ENCODE peak calls at places on chromosomes 6 and 20, in four cellular contexts. T is activated CD4-positive, alpha-beta T cell treated with anti-CD3 and anti-CD28 coated beads, Interleukin-2, amount 50 U/mL, for 1 hour; G is AG09309; R is effector memory CD8-positive, alpha-beta T cell. N is an unnamed sample.

GRCh38 chr6:27630727-27631613 is 158.1 kb upstream of the ZNF184 start:
- DNase-seq in T (no peak), G (no peak), R (no peak), N (no peak)

GRCh38 chr6:55578537-55579363 is at the start of gene HMGCLL1:
- DNase-seq in T (no peak), G (no peak), R (no peak), N (no peak)

GRCh38 chr20:5864873-5865582 is 85.3 kb downstream of the TRMT6 start:
- DNase-seq in T (peak), G (peak), R (no peak), N (no peak)

GRCh38 chr6:1388927-1389790 is at the start of gene FOXF2:
- DNase-seq in T (no peak), G (no peak), R (no peak), N (no peak)

GRCh38 chr6:75205776-75206334 is at the start of gene COL12A1:
- DNase-seq in T (no peak), G (peak), R (no peak), N (peak)

GRCh38 chr6:6497976-6498375 is 90.5 kb upstream of the LY86 start:
- DNase-seq in T (no peak), G (no peak), R (no peak), N (no peak)

GRCh38 chr6:52376763-52377162 is 14.8 kb downstream of the PAQR8 start:
- DNase-seq in T (no peak), G (no peak), R (no peak), N (no peak)

GRCh38 chr6:7201732-7202541 is 94.2 kb downstream of the RREB1 start:
- DNase-seq in T (no peak), G (no peak), R (no peak), N (peak)

GRCh38 chr6:24125980-24126379 is at the start of gene NRSN1:
- DNase-seq in T (no peak), G (no peak), R (no peak), N (peak)

GRCh38 chr20:44038681-44039123 is 124.0 kb downstream of the TOX2 start:
- DNase-seq in T (no peak), G (no peak), R (no peak), N (no peak)

GRCh38 chr6:32832535-32832934 is 6.0 kb downstream of the TAP2 start:
- DNase-seq in T (no peak), G (no peak), R (no peak), N (no peak)

GRCh38 chr6:71410164-71410566 is 121.6 kb downstream of the OGFRL1 start:
- DNase-seq in T (no peak), G (no peak), R (no peak), N (no peak)

GRCh38 chr20:50099565-50099991 is 13.4 kb downstream of the UBE2V1 start:
- DNase-seq in T (no peak), G (no peak), R (no peak), N (no peak)

GRCh38 chr6:149354009-149354408 is 36.5 kb downstream of the TAB2 start:
- DNase-seq in T (no peak), G (no peak), R (no peak), N (no peak)

GRCh38 chr6:151291145-151292055 is 51.6 kb downstream of the AKAP12 start:
- DNase-seq in T (no peak), G (no peak), R (no peak), N (no peak)

GRCh38 chr6:157613011-157613522 is 210.0 kb upstream of the SNX9 start:
- DNase-seq in T (no peak), G (peak), R (no peak), N (no peak)

GRCh38 chr6:167163476-167164011 is 5.8 kb upstream of the GPR31 start:
- DNase-seq in T (no peak), G (no peak), R (no peak), N (no peak)

GRCh38 chr6:39357998-39358686 is 35.6 kb upstream of the KCNK16 start:
- DNase-seq in T (no peak), G (no peak), R (no peak), N (no peak)

GRCh38 chr20:63886921-63887320 is 8.0 kb upstream of the DNAJC5 start:
- DNase-seq in T (no peak), G (no peak), R (no peak), N (no peak)

GRCh38 chr6:27795697-27796494 is 116.3 kb downstream of the OR2B2 start:
- DNase-seq in T (peak), G (peak), R (peak), N (peak)

GRCh38 chr6:104365835-104366234 is 493.9 kb downstream of the HACE1 start:
- DNase-seq in T (no peak), G (no peak), R (no peak), N (no peak)

GRCh38 chr6:154511735-154512097 is 1.2 kb upstream of the CNKSR3 start:
- DNase-seq in T (no peak), G (no peak), R (no peak), N (no peak)

GRCh38 chr20:37505263-37506165 is 15.5 kb upstream of the NNAT start:
- DNase-seq in T (no peak), G (no peak), R (no peak), N (no peak)

GRCh38 chr6:170295519-170296422 is 4.9 kb upstream of the DLL1 start:
- DNase-seq in T (peak), G (no peak), R (no peak), N (peak)

GRCh38 chr20:19974621-19975435 is 42.3 kb upstream of the NAA20 start:
- DNase-seq in T (no peak), G (peak), R (no peak), N (no peak)

GRCh38 chr6:18491303-18492090 is 104.3 kb downstream of the RNF144B start:
- DNase-seq in T (no peak), G (no peak), R (no peak), N (no peak)

GRCh38 chr6:106609699-106610098 is 19.6 kb downstream of the RTN4IP1 start:
- DNase-seq in T (no peak), G (no peak), R (no peak), N (peak)

GRCh38 chr6:54003316-54003715 is 107.9 kb upstream of the MLIP start:
- DNase-seq in T (no peak), G (no peak), R (no peak), N (no peak)

GRCh38 chr6:112231609-112232060 is 22.7 kb downstream of the LAMA4 start:
- DNase-seq in T (no peak), G (no peak), R (no peak), N (no peak)

GRCh38 chr6:140256213-140256612 is 881.8 kb upstream of the CITED2 start:
- DNase-seq in T (no peak), G (no peak), R (no peak), N (no peak)

GRCh38 chr20:23869520-23869919 is 10.0 kb downstream of the CST5 start:
- DNase-seq in T (no peak), G (no peak), R (no peak), N (no peak)

GRCh38 chr20:21437248-21437647 is 39.9 kb upstream of the NKX2-4 start:
- DNase-seq in T (no peak), G (no peak), R (no peak), N (no peak)

GRCh38 chr6:36867471-36868224 is 7.0 kb downstream of the PPIL1 start:
- DNase-seq in T (no peak), G (no peak), R (no peak), N (no peak)

GRCh38 chr6:143183735-143184134 is 123.0 kb downstream of the AIG1 start:
- DNase-seq in T (no peak), G (no peak), R (no peak), N (no peak)